ENCODE peak calls at places on chromosomes 12 and 14, in four cellular contexts. F is COLO829, K is SK-N-SH, B is right cardiac atrium. R is an unnamed sample.

GRCh38 chr12:7934153-7934552 is 1.8 kb downstream of the SLC2A3 start:
- DNase-seq in B (no peak), K (no peak), F (no peak), R (no peak)

GRCh38 chr14:60878536-60878935 is 102.3 kb downstream of the TRMT5 start:
- DNase-seq in B (no peak), F (peak), K (no peak), R (no peak)

GRCh38 chr12:94721173-94721572 is 70.8 kb upstream of the TMCC3 start:
- DNase-seq in B (no peak), F (no peak), K (no peak), R (no peak)

GRCh38 chr12:46521145-46521544 is 148.6 kb upstream of the SLC38A2 start:
- DNase-seq in K (no peak), B (no peak), F (no peak), R (no peak)

GRCh38 chr12:104410326-104410725 is 46.4 kb upstream of the CHST11 start:
- DNase-seq in K (no peak), F (no peak), B (no peak), R (no peak)

GRCh38 chr14:89654998-89655397 is 238.0 kb upstream of the FOXN3 start:
- DNase-seq in F (no peak), K (no peak), B (no peak), R (no peak)

GRCh38 chr12:14698555-14698954 is 2.2 kb upstream of the GUCY2C start:
- DNase-seq in K (no peak), F (no peak), B (no peak), R (no peak)

GRCh38 chr12:52573743-52574142 is at the start of gene KRT74:
- DNase-seq in F (no peak), K (no peak), B (no peak), R (no peak)

GRCh38 chr12:131085816-131086591 is 132.3 kb downstream of the ADGRD1 start:
- DNase-seq in B (peak), F (no peak), K (no peak), R (no peak)

GRCh38 chr12:1592444-1593231 is 1.7 kb downstream of the FBXL14 start:
- DNase-seq in F (no peak), B (peak), K (peak), R (peak)

GRCh38 chr12:130965214-130965613 is 11.5 kb downstream of the ADGRD1 start:
- DNase-seq in K (no peak), F (peak), B (no peak), R (no peak)

GRCh38 chr12:6200266-6201198 is at the start of gene CD9:
- DNase-seq in K (peak), F (peak), B (peak), R (no peak)